ENCODE peak calls at places on chromosome 20, in eight cellular contexts. A is effector memory CD8-positive, alpha-beta T cell; X is T-helper 22 cell; B is RWPE2; C is left colon; D is GM18507; Z is breast epithelium; K is NCI-H2029. L is an unnamed sample.
A peak's percentile ranks its signal among the peaks of the same experiment; 100 is the strongest.

GRCh38 chr20:47688385-47689381 is 96.6 kb downstream of the SULF2 start:
- DNase-seq in A (no peak), X (no peak), B (no peak), C (no peak), D (no peak), Z (no peak), K (no peak), L (no peak)

GRCh38 chr20:45104786-45105185 is 3.9 kb upstream of the KCNS1 start:
- DNase-seq in A (no peak), X (no peak), B (peak; percentile 65), C (no peak), D (no peak), Z (no peak), K (no peak), L (no peak)

GRCh38 chr20:49471397-49471796 is 11.1 kb downstream of the KCNB1 start:
- DNase-seq in A (no peak), X (no peak), B (no peak), C (no peak), D (no peak), Z (no peak), K (no peak), L (no peak)

GRCh38 chr20:63434599-63435378 is 37.7 kb downstream of the KCNQ2 start:
- DNase-seq in A (peak; percentile 61), X (peak; percentile 44), B (peak; percentile 88), C (no peak), D (peak; percentile 69), Z (peak; percentile 23), K (peak; percentile 13), L (peak; percentile 57)

GRCh38 chr20:10434832-10435812 is at the start of gene SLX4IP:
- DNase-seq in A (peak; percentile 80), X (peak; percentile 74), B (peak; percentile 93), C (peak; percentile 96), D (no peak), Z (peak; percentile 94), K (peak; percentile 97), L (peak; percentile 95)

GRCh38 chr20:14963262-14963663 is 625.9 kb upstream of the FLRT3 start:
- DNase-seq in A (no peak), X (no peak), B (peak; percentile 77), C (no peak), D (no peak), Z (no peak), K (no peak), L (no peak)

GRCh38 chr20:63501818-63502670 is 3.2 kb upstream of the EEF1A2 start:
- DNase-seq in A (no peak), X (no peak), B (peak; percentile 89), C (no peak), D (no peak), Z (no peak), K (peak; percentile 14), L (no peak)

GRCh38 chr20:58439974-58440767 is 51.1 kb downstream of the VAPB start:
- DNase-seq in A (no peak), X (no peak), B (peak; percentile 20), C (no peak), D (no peak), Z (no peak), K (no peak), L (no peak)

GRCh38 chr20:57620274-57620990 is at the start of gene ZBP1:
- DNase-seq in A (peak; percentile 63), X (no peak), B (peak; percentile 82), C (peak; percentile 84), D (peak; percentile 65), Z (no peak), K (peak; percentile 42), L (no peak)

GRCh38 chr20:48791666-48792071 is 36.1 kb downstream of the PREX1 start:
- DNase-seq in A (no peak), X (no peak), B (no peak), C (no peak), D (no peak), Z (no peak), K (no peak), L (no peak)

GRCh38 chr20:10453241-10453640 is 18.1 kb downstream of the SLX4IP start:
- DNase-seq in A (no peak), X (no peak), B (no peak), C (no peak), D (no peak), Z (no peak), K (peak; percentile 39), L (no peak)

GRCh38 chr20:1286267-1287036 is 20.4 kb downstream of the SNPH start:
- DNase-seq in A (no peak), X (no peak), B (no peak), C (no peak), D (no peak), Z (no peak), K (no peak), L (no peak)

GRCh38 chr20:19501476-19502115 is 256.5 kb upstream of the RIN2 start:
- DNase-seq in A (no peak), X (no peak), B (no peak), C (no peak), D (no peak), Z (no peak), K (no peak), L (no peak)

GRCh38 chr20:31675828-31676533 is 38.3 kb downstream of the COX4I2 start:
- DNase-seq in A (peak; percentile 58), X (no peak), B (no peak), C (no peak), D (no peak), Z (no peak), K (no peak), L (peak; percentile 45)

GRCh38 chr20:32571566-32571965 is 13.6 kb downstream of the NOL4L start:
- DNase-seq in A (no peak), X (no peak), B (peak; percentile 78), C (no peak), D (no peak), Z (no peak), K (no peak), L (no peak)

GRCh38 chr20:59831024-59831900 is 102.2 kb downstream of the SYCP2 start:
- DNase-seq in A (no peak), X (no peak), B (peak; percentile 97), C (peak; percentile 69), D (no peak), Z (no peak), K (peak; percentile 49), L (peak; percentile 44)

GRCh38 chr20:1868856-1869255 is 26.4 kb upstream of the SIRPA start:
- DNase-seq in A (no peak), X (no peak), B (no peak), C (no peak), D (no peak), Z (no peak), K (no peak), L (no peak)

GRCh38 chr20:32752458-32753250 is 9.4 kb upstream of the COMMD7 start:
- DNase-seq in A (no peak), X (no peak), B (no peak), C (no peak), D (no peak), Z (no peak), K (no peak), L (no peak)

GRCh38 chr20:58813369-58813768 is 37.3 kb downstream of the GNAS-AS1 start:
- DNase-seq in A (no peak), X (no peak), B (no peak), C (no peak), D (no peak), Z (no peak), K (no peak), L (no peak)

L was measured in lung.